ENCODE peak calls at places on chromosomes 6 and 20, in seven cellular contexts. C is heart left ventricle, K is fibroblast of pulmonary artery, U is Calu3, I is right lobe of liver, G is HFF-Myc, F is psoas muscle. A is an unnamed sample.

GRCh38 chr20:63751471-63752271 is 12.1 kb downstream of the SLC2A4RG start:
- DNase-seq in C (peak), K (no peak), U (no peak), I (no peak), G (no peak), F (no peak), A (no peak)

GRCh38 chr20:40489886-40490285 is 199.2 kb downstream of the MAFB start:
- DNase-seq in C (no peak), K (peak), U (peak), I (no peak), G (no peak), F (no peak), A (peak)

GRCh38 chr6:157761331-157761921 is 61.6 kb upstream of the SNX9 start:
- DNase-seq in C (no peak), K (peak), U (no peak), I (no peak), G (peak), F (no peak), A (peak)

GRCh38 chr6:18115356-18115755 is 7.1 kb downstream of the NHLRC1 start:
- DNase-seq in C (no peak), K (no peak), U (no peak), I (no peak), G (no peak), F (no peak), A (peak)

GRCh38 chr6:6700421-6700820 is 111.9 kb downstream of the LY86 start:
- DNase-seq in C (no peak), K (no peak), U (no peak), I (no peak), G (no peak), F (no peak), A (no peak)

GRCh38 chr6:131101911-131102680 is 33.2 kb upstream of the AKAP7 start:
- DNase-seq in C (no peak), K (no peak), U (no peak), I (no peak), G (no peak), F (no peak), A (no peak)

GRCh38 chr6:99836471-99836870 is 157.6 kb downstream of the MCHR2 start:
- DNase-seq in C (no peak), K (no peak), U (no peak), I (no peak), G (no peak), F (no peak), A (peak)

GRCh38 chr6:157732416-157733161 is 90.5 kb upstream of the SNX9 start:
- DNase-seq in C (no peak), K (no peak), U (no peak), I (no peak), G (no peak), F (no peak), A (no peak)

GRCh38 chr6:54718541-54719023 is 128.0 kb upstream of the FAM83B start:
- DNase-seq in C (no peak), K (no peak), U (peak), I (no peak), G (no peak), F (no peak), A (peak)

GRCh38 chr6:20696676-20697075 is 162.4 kb downstream of the CDKAL1 start:
- DNase-seq in C (no peak), K (peak), U (no peak), I (no peak), G (peak), F (no peak), A (peak)

GRCh38 chr6:110095101-110095500 is 84.4 kb downstream of the WASF1 start:
- DNase-seq in C (no peak), K (peak), U (no peak), I (no peak), G (no peak), F (no peak), A (no peak)

DNA sequence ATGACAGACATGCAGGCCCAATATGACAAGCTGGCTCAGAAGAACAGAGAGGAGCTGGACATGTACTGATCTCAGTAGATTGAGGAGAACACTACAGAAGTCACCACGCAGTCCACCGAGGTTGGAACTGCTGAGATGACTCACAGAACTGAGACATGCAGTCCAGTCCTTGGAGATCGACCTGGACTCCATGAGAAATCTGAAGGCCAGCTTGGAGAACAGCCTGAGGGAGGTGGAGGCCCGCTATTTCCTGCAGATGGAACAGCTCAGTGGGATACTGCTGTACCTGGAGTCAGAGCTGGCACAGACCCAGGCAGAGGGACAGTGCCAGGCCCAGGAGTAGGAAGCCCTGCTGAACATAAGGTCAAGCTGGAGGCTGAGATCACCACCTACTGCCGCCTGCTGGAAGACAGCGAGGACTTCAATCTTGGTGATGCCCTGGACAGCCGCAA is 21.3 kb downstream of the RNF114 start:
- DNase-seq in C (peak), K (no peak), U (no peak), I (peak), G (no peak), F (no peak), A (no peak)
- TF ChIP-seq CTCF in C (no peak), K (no peak), U (no peak), I (peak), G (no peak), F (no peak), A (no peak)

DNA sequence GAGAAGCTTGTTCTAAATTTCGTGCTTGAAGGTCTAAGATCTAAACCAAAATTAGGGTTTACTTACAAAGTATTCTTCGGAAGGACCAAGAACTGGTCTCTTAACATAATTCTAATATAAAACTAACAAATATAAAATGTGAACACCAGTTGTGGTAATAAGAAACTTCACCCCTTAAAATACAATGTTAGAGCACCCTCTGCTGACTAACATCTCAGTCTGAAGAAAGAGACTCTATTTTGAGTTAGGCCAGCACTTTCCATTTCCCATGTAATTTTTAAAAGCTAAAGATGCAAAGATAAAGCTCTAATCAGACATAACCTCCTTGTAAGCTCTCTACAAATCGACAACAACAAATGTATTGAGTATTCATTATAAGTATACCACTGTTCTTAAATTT is 24.6 kb downstream of the ATG5 start:
- DNase-seq in C (no peak), K (peak), U (no peak), I (no peak), G (no peak), F (no peak), A (no peak)
- TF ChIP-seq CTCF in C (peak), K (peak), U (no peak), I (peak), G (peak), F (peak), A (peak)

GRCh38 chr20:34070079-34070439 is 42.0 kb downstream of the EIF2S2 start:
- DNase-seq in C (no peak), K (no peak), U (no peak), I (no peak), G (no peak), F (no peak), A (no peak)
- TF ChIP-seq CTCF in C (peak), K (no peak), U (peak), I (no peak), G (no peak), F (no peak), A (no peak)

GRCh38 chr6:10954590-10955010 is 67.7 kb downstream of the SYCP2L start:
- DNase-seq in C (peak), K (peak), U (peak), I (peak), G (peak), F (peak), A (peak)

GRCh38 chr6:10947966-10948365 is 61.1 kb downstream of the SYCP2L start:
- DNase-seq in C (no peak), K (no peak), U (no peak), I (no peak), G (no peak), F (no peak), A (no peak)

GRCh38 chr6:10956776-10957175 is 69.9 kb downstream of the SYCP2L start:
- DNase-seq in C (no peak), K (no peak), U (no peak), I (no peak), G (no peak), F (no peak), A (no peak)

GRCh38 chr6:10949579-10950490 is 63.0 kb downstream of the SYCP2L start:
- DNase-seq in C (no peak), K (no peak), U (no peak), I (no peak), G (no peak), F (no peak), A (no peak)

DNA sequence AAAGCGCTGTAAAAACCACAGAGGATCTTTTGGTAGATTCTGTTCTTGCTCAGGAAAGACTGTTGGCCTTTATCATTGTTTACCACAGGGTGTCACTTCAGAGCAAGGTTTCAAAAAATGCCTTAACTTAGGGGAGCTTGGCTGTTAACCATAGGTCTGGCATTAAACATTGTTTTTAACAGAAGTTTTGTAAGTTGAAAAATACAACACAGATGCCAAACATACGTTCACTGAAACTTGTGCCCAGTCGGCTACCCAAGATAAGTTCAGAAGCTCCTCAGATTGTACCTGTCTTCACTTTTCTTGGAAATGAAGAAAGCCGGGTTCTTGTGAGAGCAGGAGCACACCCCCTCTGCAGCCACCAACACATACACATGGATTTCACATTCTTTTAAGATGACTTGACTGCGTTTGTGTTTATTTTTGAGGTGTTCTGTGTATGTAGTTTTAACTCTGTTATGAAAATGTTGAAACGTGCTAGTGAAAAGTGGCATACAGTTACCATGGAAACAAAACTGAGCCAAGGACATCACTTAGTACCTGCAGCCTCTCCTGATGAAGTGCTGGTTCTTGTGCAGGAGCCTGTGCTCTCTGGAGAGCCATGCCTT is 64.9 kb downstream of the SYCP2L start:
- DNase-seq in C (no peak), K (peak), U (peak), I (no peak), G (peak), F (no peak), A (no peak)
- TF ChIP-seq CTCF in C (peak), K (peak), U (peak), I (peak), G (peak), F (peak), A (peak)